ENCODE peak calls at places on chromosomes 16 and 17, in six cellular contexts. P is cardiac muscle cell, M is cardiac fibroblast, N is uterus, B is astrocyte of the cerebellum, H is transverse colon. K is an unnamed sample.

GRCh38 chr17:556431-556995 is 158.1 kb downstream of the VPS53 start:
- DNase-seq in N (no peak), H (no peak), P (peak), M (no peak), B (no peak), K (no peak)

GRCh38 chr16:75965504-75966374 is 239.4 kb upstream of the CPHXL start:
- DNase-seq in N (no peak), H (no peak), P (no peak), M (no peak), B (no peak), K (no peak)

GRCh38 chr17:59175076-59175475 is 19.5 kb downstream of the PRR11 start:
- DNase-seq in M (no peak), P (no peak), H (no peak), N (no peak), B (no peak), K (no peak)

GRCh38 chr17:78879679-78880186 is 23.3 kb downstream of the CEP295NL start:
- DNase-seq in B (peak), M (peak), N (peak), P (peak), H (peak), K (no peak)

GRCh38 chr16:58128721-58129096 is 472 bp downstream of the CFAP20 start:
- DNase-seq in B (no peak), P (no peak), M (no peak), N (no peak), H (no peak), K (peak)

GRCh38 chr17:29734640-29735039 is 111.9 kb upstream of the CORO6 start:
- DNase-seq in P (no peak), B (no peak), N (no peak), H (no peak), M (no peak), K (no peak)

GRCh38 chr16:79261461-79261860 is 339.1 kb downstream of the MAF start:
- DNase-seq in B (no peak), H (peak), N (no peak), P (no peak), M (no peak), K (peak)

GRCh38 chr17:8494506-8495111 is 58.9 kb downstream of the NDEL1 start:
- DNase-seq in N (no peak), B (no peak), P (no peak), M (no peak), H (no peak), K (no peak)

GRCh38 chr17:17403899-17404576 is 72.8 kb upstream of the MED9 start:
- DNase-seq in B (no peak), P (no peak), N (no peak), H (peak), M (no peak), K (no peak)

GRCh38 chr16:4369006-4369766 is 2.5 kb upstream of the VASN start:
- DNase-seq in H (no peak), M (peak), B (no peak), N (no peak), P (no peak), K (no peak)

GRCh38 chr17:12388206-12388605 is 277.5 kb upstream of the MYOCD start:
- DNase-seq in H (no peak), M (peak), N (no peak), P (no peak), B (no peak), K (no peak)

GRCh38 chr17:59366040-59366757 is 34.7 kb downstream of the YPEL2 start:
- DNase-seq in M (peak), H (no peak), N (peak), B (no peak), P (no peak), K (no peak)

GRCh38 chr17:57407287-57408063 is 151.2 kb downstream of the MSI2 start:
- DNase-seq in P (no peak), N (no peak), H (peak), M (no peak), B (no peak), K (no peak)

GRCh38 chr16:20910781-20911321 is 10.3 kb downstream of the LYRM1 start:
- DNase-seq in M (peak), P (peak), H (no peak), B (peak), N (no peak), K (no peak)

GRCh38 chr16:20915733-20916132 is 15.2 kb downstream of the LYRM1 start:
- DNase-seq in N (no peak), M (no peak), B (no peak), P (no peak), H (no peak), K (no peak)

GRCh38 chr16:20906871-20907255 is 6.3 kb downstream of the LYRM1 start:
- DNase-seq in B (no peak), P (no peak), N (no peak), H (no peak), M (no peak), K (no peak)

GRCh38 chr16:20916289-20916688 is 15.7 kb downstream of the LYRM1 start:
- DNase-seq in B (no peak), P (no peak), N (no peak), H (no peak), M (no peak), K (no peak)

DNA sequence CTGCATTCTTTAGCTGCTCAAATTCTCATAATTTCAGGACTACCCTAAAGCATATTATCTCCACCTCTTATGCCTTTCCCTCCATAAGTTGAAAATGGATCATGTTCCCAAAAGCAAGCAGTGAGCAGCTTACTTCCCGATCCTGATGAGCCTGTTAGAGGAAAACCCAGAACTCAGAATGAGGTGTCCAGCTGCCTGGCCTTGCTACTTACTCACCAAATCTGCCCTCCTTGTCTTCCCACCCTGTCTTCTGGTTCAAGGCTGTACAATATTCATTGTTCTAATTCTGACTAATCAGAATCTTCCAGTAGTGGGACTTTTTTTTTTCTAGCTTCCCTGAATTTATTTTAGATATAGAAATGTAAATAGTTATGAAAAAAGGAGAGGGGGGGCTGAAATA is 10.8 kb downstream of the LYRM1 start:
- DNase-seq in M (peak), H (no peak), P (peak), N (no peak), B (no peak), K (no peak)
- H3K4me3 ChIP-seq in M (no peak), H (no peak), P (no peak), N (no peak), B (no peak), K (no peak)

GRCh38 chr17:6303664-6304063 is 131.3 kb downstream of the AIPL1 start:
- DNase-seq in N (no peak), M (peak), P (peak), B (peak), H (no peak), K (peak)

GRCh38 chr17:6304894-6305612 is 129.9 kb downstream of the AIPL1 start:
- DNase-seq in H (no peak), P (no peak), M (no peak), N (no peak), B (no peak), K (no peak)

GRCh38 chr17:6305613-6306360 is 129.1 kb downstream of the AIPL1 start:
- DNase-seq in P (no peak), M (no peak), N (no peak), H (no peak), B (no peak), K (no peak)

DNA sequence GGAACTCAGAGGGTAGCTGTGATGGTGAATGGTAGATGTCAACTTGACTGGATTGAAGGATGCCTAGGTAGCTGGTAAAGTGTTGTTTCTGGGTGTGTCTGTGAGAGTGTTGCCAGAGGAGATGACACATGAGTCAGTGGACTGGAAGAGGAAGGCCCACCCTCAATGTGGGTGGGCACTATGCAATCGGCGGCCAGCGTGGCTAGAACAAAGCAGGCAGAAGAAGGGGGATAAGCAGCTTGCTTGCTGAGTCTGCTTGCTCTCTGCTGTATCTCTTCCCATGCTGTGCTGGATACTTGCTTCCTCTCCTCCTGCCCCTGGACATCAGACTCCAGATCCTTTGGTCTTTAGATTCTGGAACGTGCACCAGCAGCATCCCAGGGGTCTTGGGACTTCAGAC is 128.1 kb downstream of the AIPL1 start:
- DNase-seq in N (no peak), H (no peak), P (no peak), B (no peak), M (no peak), K (no peak)
- TF ChIP-seq CTCF in N (no peak), H (no peak), P (no peak), B (no peak), M (no peak), K (no peak)

DNA sequence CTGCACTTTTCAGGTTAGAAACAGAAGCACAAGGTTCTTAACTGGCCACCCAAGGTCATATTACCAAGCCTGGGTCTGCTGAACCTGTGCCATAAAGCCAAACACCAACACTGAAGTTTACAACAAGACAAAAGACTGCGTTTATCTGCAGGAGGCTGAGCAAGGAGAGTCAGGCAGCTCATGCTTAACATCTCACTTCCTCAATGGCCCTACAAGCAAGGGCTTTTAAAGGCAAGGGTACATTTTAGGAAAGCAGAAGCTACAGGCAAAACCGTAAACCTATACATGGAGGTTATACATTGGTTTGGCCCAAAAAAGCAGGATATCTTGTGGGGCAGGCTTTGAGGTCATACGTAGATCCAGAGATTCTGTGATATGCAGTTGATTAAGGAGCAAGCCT is 91.2 kb downstream of the GNAO1 start:
- DNase-seq in H (no peak), N (no peak), P (no peak), M (no peak), B (no peak), K (no peak)
- H3K4me3 ChIP-seq in H (no peak), N (no peak), P (no peak), M (no peak), B (no peak), K (no peak)

DNA sequence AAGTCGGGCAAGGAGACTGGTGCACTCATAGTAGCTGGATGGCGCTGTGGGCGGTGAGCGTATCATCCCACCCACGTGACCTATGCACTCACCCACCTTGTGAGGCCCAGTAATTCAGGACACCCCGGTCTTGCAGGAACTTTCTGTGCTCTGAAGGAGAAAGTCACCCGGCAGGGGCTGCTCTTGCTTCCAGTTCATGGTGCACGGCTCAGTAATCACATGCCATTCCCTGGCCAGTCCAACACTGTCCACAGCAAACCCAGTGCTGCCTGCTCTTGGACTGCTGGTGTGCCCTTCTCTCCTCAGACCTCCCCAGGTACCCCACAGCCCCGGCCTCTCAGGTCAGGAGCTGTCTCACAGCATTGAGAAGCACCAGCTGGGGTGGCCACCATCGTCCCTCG is 16.4 kb upstream of the RHBDF2 start:
- DNase-seq in P (no peak), H (no peak), B (no peak), N (no peak), M (no peak), K (no peak)
- TF ChIP-seq CTCF in P (no peak), H (no peak), B (no peak), N (no peak), M (no peak), K (no peak)

GRCh38 chr16:81728435-81728834 is 50.7 kb upstream of the PLCG2 start:
- DNase-seq in B (no peak), M (no peak), P (no peak), H (no peak), N (no peak), K (no peak)

GRCh38 chr16:81731636-81732035 is 47.5 kb upstream of the PLCG2 start:
- DNase-seq in B (no peak), M (no peak), P (no peak), H (no peak), N (no peak), K (no peak)

GRCh38 chr16:81732699-81733098 is 46.4 kb upstream of the PLCG2 start:
- DNase-seq in P (no peak), B (no peak), H (no peak), N (no peak), M (no peak), K (no peak)

GRCh38 chr16:81729451-81729850 is 49.6 kb upstream of the PLCG2 start:
- DNase-seq in B (no peak), N (no peak), H (no peak), P (no peak), M (no peak), K (no peak)

GRCh38 chr16:81730090-81731051 is 48.7 kb upstream of the PLCG2 start:
- DNase-seq in N (peak), P (peak), M (peak), B (peak), H (peak), K (peak)
- H3K4me3 ChIP-seq in N (peak), P (no peak), M (peak), B (peak), H (no peak), K (peak)